ENCODE peak calls at places on chromosome 10, in ten cellular contexts. J is left cardiac atrium; Y is activated CD8-positive, alpha-beta memory T cell treated with anti-CD3 and anti-CD28 coated beads, Interleukin-2, amount 10 ng/mL, durations not matched to agents 7 days and 5 days; R is CD8-positive, alpha-beta T cell; I is left lung; X is effector memory CD8-positive, alpha-beta T cell; C is Right ventricle myocardium inferior; N is foreskin keratinocyte; Z is CD4-positive, alpha-beta T cell; U is heart right ventricle. S is an unnamed sample.

GRCh38 chr10:90587081-90587491 is 270.8 kb downstream of the HTR7 start:
- ATAC-seq in N (peak), U (no peak), X (no peak), C (no peak), Z (no peak), Y (no peak), I (no peak), J (no peak), R (no peak), S (no peak)

GRCh38 chr10:63759335-63759734 is 238.1 kb downstream of the REEP3 start:
- ATAC-seq in Y (no peak), R (no peak), J (peak), C (no peak), Z (no peak), N (no peak), U (no peak), X (no peak), I (no peak), S (no peak)

GRCh38 chr10:80473096-80473657 is 19.1 kb downstream of the TSPAN14 start:
- ATAC-seq in N (no peak), U (no peak), C (no peak), I (no peak), R (no peak), Z (no peak), Y (no peak), J (no peak), X (no peak), S (no peak)

GRCh38 chr10:131043039-131043691 is 268.4 kb downstream of the TCERG1L start:
- ATAC-seq in C (no peak), Y (peak), N (peak), Z (no peak), R (no peak), U (no peak), X (no peak), J (no peak), I (no peak), S (peak)

GRCh38 chr10:64286533-64286932 is 765.3 kb downstream of the REEP3 start:
- ATAC-seq in Y (no peak), J (no peak), R (no peak), Z (no peak), C (no peak), N (no peak), U (no peak), X (no peak), I (no peak), S (no peak)

GRCh38 chr10:90856964-90857634 is 740 bp downstream of the HTR7 start:
- ATAC-seq in C (no peak), Y (peak), N (peak), U (peak), R (peak), I (no peak), J (peak), Z (peak), X (peak), S (peak)

GRCh38 chr10:126459878-126460481 is 71.7 kb upstream of the ADAM12 start:
- ATAC-seq in N (peak), U (peak), C (no peak), Y (no peak), Z (no peak), J (no peak), X (peak), R (no peak), I (peak), S (peak)

GRCh38 chr10:22652988-22653431 is 61.4 kb downstream of the PIP4K2A start:
- ATAC-seq in N (no peak), U (no peak), X (peak), R (peak), C (no peak), Z (peak), I (no peak), Y (peak), J (no peak), S (no peak)

GRCh38 chr10:120336910-120337540 is 120.0 kb upstream of the PLPP4 start:
- ATAC-seq in Z (no peak), N (peak), I (peak), Y (no peak), X (peak), C (no peak), R (no peak), J (no peak), U (no peak), S (peak)

GRCh38 chr10:88979153-88979562 is 11.4 kb upstream of the FAS start:
- ATAC-seq in X (no peak), U (peak), C (peak), I (peak), N (peak), Z (no peak), J (peak), Y (no peak), R (no peak), S (no peak)

GRCh38 chr10:93352638-93353383 is 129.3 kb downstream of the MYOF start:
- ATAC-seq in N (no peak), Z (no peak), R (no peak), J (peak), X (no peak), C (no peak), U (no peak), I (peak), Y (no peak), S (no peak)

GRCh38 chr10:1138529-1138928 is 82.3 kb downstream of the WDR37 start:
- ATAC-seq in U (no peak), Z (no peak), C (no peak), Y (no peak), X (no peak), I (no peak), R (no peak), J (no peak), N (no peak), S (no peak)

GRCh38 chr10:4704034-4704545 is 121.9 kb upstream of the AKR1E2 start:
- ATAC-seq in U (peak), C (peak), X (no peak), R (no peak), J (peak), I (peak), Y (peak), N (peak), Z (no peak), S (peak)

GRCh38 chr10:44865289-44865671 is 45.9 kb upstream of the TMEM72 start:
- ATAC-seq in R (no peak), J (no peak), N (no peak), C (peak), X (no peak), U (peak), I (no peak), Z (no peak), Y (no peak), S (peak)

GRCh38 chr10:74039561-74040145 is 41.7 kb downstream of the VCL start:
- ATAC-seq in X (no peak), R (no peak), Y (no peak), J (peak), I (peak), C (peak), Z (no peak), N (no peak), U (peak), S (no peak)

GRCh38 chr10:78210548-78210947 is 176.9 kb downstream of the RPS24 start:
- ATAC-seq in N (no peak), U (no peak), X (no peak), Y (no peak), J (no peak), C (no peak), I (no peak), R (no peak), Z (no peak), S (no peak)

GRCh38 chr10:12849351-12850181 is 151.9 kb downstream of the CCDC3 start:
- ATAC-seq in U (no peak), J (peak), C (peak), X (no peak), R (no peak), I (no peak), Y (no peak), Z (no peak), N (peak), S (peak)

GRCh38 chr10:62619409-62619730 is 185.2 kb upstream of the ADO start:
- ATAC-seq in C (no peak), R (no peak), U (no peak), N (no peak), Y (no peak), J (no peak), I (peak), X (no peak), Z (no peak), S (no peak)

S was measured in esophagus mucosa.